ENCODE peak calls at places on chromosomes 1 and 21, in seven cellular contexts. R is fibroblast of lung, M is uterus, G is A549, E is B cell, J is upper lobe of right lung, N is body of pancreas. V is an unnamed sample.

GRCh38 chr1:193525411-193525810 is 339.0 kb upstream of the B3GALT2 start:
- DNase-seq in R (no peak), M (no peak), G (no peak), E (no peak), J (no peak), N (no peak), V (no peak)

GRCh38 chr1:68384321-68384813 is 65.4 kb downstream of the RPE65 start:
- DNase-seq in R (peak; percentile 99), M (no peak), G (peak; percentile 63), E (no peak), J (no peak), N (peak; percentile 54), V (peak; percentile 99)

GRCh38 chr1:219416598-219417238 is 196.2 kb downstream of the ZC3H11B start:
- DNase-seq in R (peak; percentile 64), M (peak; percentile 40), G (no peak), E (peak; percentile 29), J (no peak), N (peak; percentile 66), V (peak; percentile 51)

GRCh38 chr21:41369915-41370839 is 8.3 kb downstream of the MX2 start:
- DNase-seq in R (no peak), M (no peak), G (no peak), E (no peak), J (peak; percentile 66), N (peak; percentile 31), V (no peak)

GRCh38 chr1:205739348-205740160 is 10.4 kb downstream of the NUCKS1 start:
- DNase-seq in R (peak; percentile 93), M (no peak), G (no peak), E (no peak), J (no peak), N (no peak), V (peak; percentile 36)

GRCh38 chr1:204888294-204888693 is 17.6 kb downstream of the NFASC start:
- DNase-seq in R (no peak), M (no peak), G (no peak), E (no peak), J (no peak), N (no peak), V (no peak)

GRCh38 chr1:63775418-63776127 is 1.8 kb downstream of the ROR1 start:
- DNase-seq in R (peak; percentile 33), M (no peak), G (no peak), E (no peak), J (no peak), N (no peak), V (no peak)

GRCh38 chr1:244758700-244759099 is 76.8 kb upstream of the COX20 start:
- DNase-seq in R (no peak), M (no peak), G (no peak), E (no peak), J (no peak), N (no peak), V (no peak)

GRCh38 chr1:167669209-167670139 is 39.4 kb downstream of the RCSD1 start:
- DNase-seq in R (no peak), M (no peak), G (no peak), E (no peak), J (no peak), N (no peak), V (no peak)

GRCh38 chr1:174719194-174719593 is 271.4 kb downstream of the GPR52 start:
- DNase-seq in R (no peak), M (no peak), G (no peak), E (no peak), J (no peak), N (no peak), V (no peak)

GRCh38 chr1:225881081-225882007 is 836 bp downstream of the TMEM63A start:
- DNase-seq in R (peak; percentile 44), M (peak; percentile 51), G (no peak), E (peak; percentile 67), J (peak; percentile 85), N (peak; percentile 82), V (peak; percentile 36)

GRCh38 chr1:62689524-62689923 is 1.3 kb upstream of the DOCK7 start:
- DNase-seq in R (peak; percentile 82), M (no peak), G (no peak), E (no peak), J (no peak), N (no peak), V (peak; percentile 82)

GRCh38 chr1:230915079-230915478 is 46.8 kb upstream of the C1orf198 start:
- DNase-seq in R (no peak), M (no peak), G (no peak), E (no peak), J (no peak), N (no peak), V (no peak)

GRCh38 chr1:44417351-44418021 is 12.4 kb downstream of the RNF220 start:
- DNase-seq in R (no peak), M (no peak), G (no peak), E (peak; percentile 51), J (peak; percentile 72), N (peak; percentile 23), V (no peak)

GRCh38 chr1:102098081-102098480 is 101.4 kb upstream of the OLFM3 start:
- DNase-seq in R (no peak), M (no peak), G (no peak), E (no peak), J (no peak), N (no peak), V (no peak)

GRCh38 chr21:35204850-35205564 is 155.9 kb upstream of the RUNX1 start:
- DNase-seq in R (peak; percentile 97), M (peak; percentile 83), G (no peak), E (peak; percentile 19), J (peak; percentile 80), N (peak; percentile 86), V (peak; percentile 43)

GRCh38 chr21:41169701-41170100 is 1.7 kb downstream of the BACE2 start:
- DNase-seq in R (no peak), M (no peak), G (no peak), E (no peak), J (no peak), N (no peak), V (no peak)

GRCh38 chr1:228809621-228810313 is 74.5 kb downstream of the RHOU start:
- DNase-seq in R (no peak), M (no peak), G (no peak), E (no peak), J (no peak), N (no peak), V (no peak)

GRCh38 chr1:225441314-225442119 is 13.7 kb upstream of the LBR start:
- DNase-seq in R (no peak), M (no peak), G (no peak), E (no peak), J (no peak), N (peak; percentile 61), V (no peak)

GRCh38 chr1:12075195-12076114 is 12.4 kb downstream of the TNFRSF8 start:
- DNase-seq in R (peak; percentile 88), M (peak; percentile 87), G (no peak), E (no peak), J (no peak), N (peak; percentile 33), V (peak; percentile 54)

GRCh38 chr1:209095627-209096595 is 487.6 kb upstream of the CAMK1G start:
- DNase-seq in R (peak; percentile 59), M (no peak), G (peak; percentile 36), E (no peak), J (no peak), N (no peak), V (peak; percentile 69)

GRCh38 chr1:18088077-18088594 is 19.5 kb upstream of the IGSF21 start:
- DNase-seq in R (no peak), M (no peak), G (no peak), E (no peak), J (no peak), N (no peak), V (no peak)

DNA sequence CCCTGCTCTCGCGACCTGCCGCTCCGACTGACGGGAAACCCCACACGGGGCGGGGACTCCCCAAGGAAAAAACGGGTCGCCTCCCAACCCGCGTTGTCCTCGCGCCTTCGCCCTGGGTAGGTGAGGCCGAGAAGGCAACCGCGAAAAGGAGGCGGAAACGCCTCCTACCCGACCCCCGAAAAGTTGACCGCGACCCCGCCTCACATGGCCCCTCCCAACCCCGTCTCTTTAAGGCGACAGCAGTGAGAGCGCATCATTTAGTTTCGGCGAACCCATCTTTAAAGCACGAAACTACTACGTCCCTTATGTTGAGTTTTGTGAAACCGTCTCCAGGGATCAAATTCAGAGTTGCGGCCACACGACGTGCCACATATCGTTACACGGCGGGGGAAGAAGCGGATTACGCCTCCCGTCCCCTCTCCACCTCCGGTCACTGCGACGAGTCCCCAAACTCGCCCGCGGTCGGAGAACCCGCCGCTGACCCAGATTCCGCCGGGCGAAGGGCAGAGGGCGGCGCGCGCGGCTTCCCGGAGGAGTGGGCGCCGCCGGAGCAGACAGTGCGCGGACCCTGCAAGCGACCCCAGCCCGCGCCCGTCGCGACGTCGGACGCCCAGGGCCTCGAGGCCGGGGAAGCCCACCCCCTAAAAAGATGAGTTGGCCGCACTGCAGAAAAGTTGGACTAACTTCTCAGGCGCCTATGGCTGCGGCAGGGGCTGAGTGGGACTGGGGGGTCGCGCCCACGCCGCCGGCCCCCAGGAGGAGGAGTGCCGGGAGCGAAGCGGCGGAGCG is 1.1 kb downstream of the ANP32E start:
- DNase-seq in R (peak; percentile 67), M (peak; percentile 82), G (peak; percentile 87), E (peak; percentile 85), J (peak; percentile 92), N (peak; percentile 81), V (peak; percentile 70)
- TF ChIP-seq CTCF in R (no peak), M (no peak), G (no peak), E (no peak), J (no peak), N (no peak), V (peak; percentile 48)

GRCh38 chr1:157193702-157194391 is 55.7 kb upstream of the ETV3 start:
- DNase-seq in R (peak; percentile 52), M (peak; percentile 34), G (peak; percentile 66), E (peak; percentile 64), J (peak; percentile 82), N (peak; percentile 77), V (peak; percentile 51)
- TF ChIP-seq CTCF in R (peak; percentile 75), M (peak; percentile 45), G (peak; percentile 84), E (peak; percentile 76), J (peak; percentile 65), N (peak; percentile 66), V (peak; percentile 86)

DNA sequence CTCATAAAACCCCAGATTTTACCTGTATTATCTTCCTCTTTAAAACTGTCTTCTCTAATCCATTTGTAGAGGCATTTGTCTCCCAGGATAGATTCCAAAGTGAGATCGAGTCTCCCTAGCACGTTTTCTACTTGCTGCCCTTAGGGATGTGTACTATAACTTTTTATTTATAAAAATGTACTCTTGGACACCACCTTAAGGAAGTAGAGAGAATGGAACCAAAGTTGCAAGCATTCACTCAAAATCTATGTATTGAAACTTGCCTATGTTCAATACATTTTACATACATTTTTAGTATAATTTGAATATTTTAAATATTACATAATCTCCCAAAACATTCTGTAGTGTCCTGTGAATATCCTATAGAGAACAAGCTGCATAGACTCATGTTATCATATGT is 842 bp upstream of the SPRR2A start:
- DNase-seq in R (no peak), M (no peak), G (no peak), E (no peak), J (no peak), N (no peak), V (no peak)
- TF ChIP-seq CTCF in R (no peak), M (no peak), G (peak; percentile 12), E (no peak), J (no peak), N (no peak), V (no peak)

DNA sequence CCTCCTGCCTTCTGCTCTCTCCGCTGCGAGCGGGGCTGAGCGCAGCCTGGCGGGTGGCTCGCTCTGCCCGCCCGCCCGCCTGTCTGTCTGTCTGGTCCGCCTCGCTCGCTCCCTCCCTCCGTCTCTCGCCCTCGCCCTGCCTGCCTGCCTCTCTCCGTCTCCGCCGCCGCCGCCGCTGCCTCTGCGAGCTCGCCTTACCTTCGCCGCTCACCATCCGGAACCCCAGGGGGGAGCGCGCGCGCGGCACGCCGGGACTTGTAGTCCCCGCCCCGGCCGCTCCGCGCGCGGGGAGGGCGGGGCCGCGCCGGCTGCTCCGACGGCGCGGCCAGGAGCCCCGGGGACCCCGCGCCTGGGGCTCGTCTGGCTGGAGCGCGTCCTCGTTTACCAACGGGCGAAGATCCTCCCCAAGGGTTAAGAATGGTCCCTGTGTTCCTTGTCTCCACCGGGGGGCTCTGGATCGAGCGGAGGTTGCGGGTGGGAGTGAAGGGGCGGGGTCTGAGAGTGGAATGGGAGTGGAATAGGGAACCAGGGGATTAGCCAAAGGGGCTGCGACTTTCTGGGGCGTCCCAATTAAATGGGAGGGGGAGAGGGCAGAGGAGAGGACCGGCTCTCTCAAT is at the start of gene AHDC1:
- DNase-seq in R (peak; percentile 89), M (peak; percentile 91), G (peak; percentile 80), E (peak; percentile 99), J (peak; percentile 96), N (peak; percentile 93), V (peak; percentile 90)
- TF ChIP-seq CTCF in R (no peak), M (peak; percentile 48), G (no peak), E (no peak), J (no peak), N (no peak), V (no peak)

V was measured in HFFc6.